ENCODE peak calls at places on chromosomes 5 and 9, in nine cellular contexts. T is ELR; D is NCI-H1092; M is anterior cingulate cortex; Q is stimulated activated CD4-positive, alpha-beta T cell treated with anti-CD3 and anti-CD28 coated beads, Interleukin-4, amount 100 ng/mL, for 48 hours; H is DMS 273 treated with DMSO at 0.1 percent for 48 hours; G is activated naive CD4-positive, alpha-beta T cell; O is NCI-H2081; S is astrocyte of the spinal cord. J is an unnamed sample.

GRCh38 chr5:178246736-178247135 is 14.1 kb upstream of the PHYKPL start:
- DNase-seq in T (no peak), D (no peak), M (no peak), Q (no peak), H (no peak), G (no peak), O (no peak), S (no peak), J (no peak)

GRCh38 chr9:115672477-115673316 is 480.9 kb upstream of the PAPPA start:
- DNase-seq in T (peak), D (no peak), M (no peak), Q (no peak), H (no peak), G (no peak), O (no peak), S (peak), J (peak)

GRCh38 chr9:128629136-128629535 is 27.5 kb downstream of the DYNC2I2 start:
- DNase-seq in T (no peak), D (no peak), M (no peak), Q (no peak), H (no peak), G (no peak), O (no peak), S (no peak), J (no peak)

GRCh38 chr5:5250758-5251157 is 110.6 kb downstream of the ADAMTS16 start:
- DNase-seq in T (no peak), D (no peak), M (no peak), Q (no peak), H (no peak), G (no peak), O (no peak), S (no peak), J (no peak)

GRCh38 chr5:58244819-58245478 is 214.9 kb downstream of the PLK2 start:
- DNase-seq in T (no peak), D (no peak), M (no peak), Q (no peak), H (no peak), G (no peak), O (no peak), S (no peak), J (no peak)

GRCh38 chr5:176780071-176780850 is 30.1 kb upstream of the UNC5A start:
- DNase-seq in T (no peak), D (no peak), M (no peak), Q (no peak), H (no peak), G (no peak), O (peak), S (no peak), J (no peak)

GRCh38 chr5:43036856-43037711 is 3.0 kb downstream of the ANXA2R start:
- DNase-seq in T (no peak), D (no peak), M (no peak), Q (no peak), H (no peak), G (no peak), O (no peak), S (peak), J (no peak)

GRCh38 chr5:161432798-161433197 is 113.7 kb downstream of the GABRB2 start:
- DNase-seq in T (no peak), D (no peak), M (no peak), Q (no peak), H (no peak), G (no peak), O (no peak), S (no peak), J (no peak)

GRCh38 chr9:129107651-129108050 is 2.9 kb downstream of the CRAT start:
- DNase-seq in T (no peak), D (no peak), M (no peak), Q (no peak), H (no peak), G (no peak), O (no peak), S (no peak), J (no peak)

GRCh38 chr5:80078921-80079320 is 43.8 kb downstream of the THBS4 start:
- DNase-seq in T (no peak), D (no peak), M (no peak), Q (no peak), H (no peak), G (no peak), O (no peak), S (no peak), J (no peak)

GRCh38 chr5:142296914-142297417 is 27.9 kb downstream of the SPRY4 start:
- DNase-seq in T (peak), D (no peak), M (no peak), Q (no peak), H (no peak), G (no peak), O (no peak), S (peak), J (peak)

GRCh38 chr9:137666950-137667670 is 48.3 kb downstream of the EHMT1 start:
- DNase-seq in T (no peak), D (peak), M (no peak), Q (no peak), H (no peak), G (no peak), O (no peak), S (no peak), J (no peak)